ENCODE peak calls at places on chromosomes 4 and X, in seven cellular contexts. P is astrocyte, X is kidney, G is BJ, W is progenitor cell of endocrine pancreas, H is tibial artery, D is Calu3. U is an unnamed sample.

GRCh38 chrX:30967516-30967915 is 78.5 kb upstream of the TAB3 start:
- DNase-seq in P (no peak), W (no peak), X (no peak), D (no peak), H (no peak), G (no peak), U (no peak)

GRCh38 chrX:16319929-16320328 is 152.6 kb downstream of the MAGEB17 start:
- DNase-seq in H (no peak), W (no peak), D (no peak), G (no peak), P (peak), X (no peak), U (no peak)

GRCh38 chrX:119145241-119145653 is 17.6 kb upstream of the KIAA1210 start:
- DNase-seq in D (peak), G (no peak), P (no peak), X (no peak), W (no peak), H (no peak), U (no peak)

GRCh38 chr4:28229092-28229491 is 1368.5 kb downstream of the STIM2 start:
- DNase-seq in W (no peak), X (no peak), G (no peak), H (no peak), P (peak), D (no peak), U (peak)

GRCh38 chr4:119589165-119589564 is 39.4 kb downstream of the PDE5A start:
- DNase-seq in G (no peak), P (no peak), H (no peak), W (no peak), X (no peak), D (no peak), U (no peak)

GRCh38 chr4:16192631-16193483 is 33.4 kb downstream of the TAPT1 start:
- DNase-seq in H (no peak), X (no peak), G (no peak), D (no peak), P (no peak), W (no peak), U (no peak)

GRCh38 chr4:946517-947471 is 14.5 kb downstream of the TMEM175 start:
- DNase-seq in X (peak), H (no peak), P (no peak), D (no peak), G (no peak), W (no peak), U (no peak)

GRCh38 chrX:30364229-30364628 is 55.0 kb upstream of the NR0B1 start:
- DNase-seq in W (no peak), P (no peak), D (peak), G (no peak), X (no peak), H (no peak), U (no peak)

GRCh38 chr4:75179510-75179909 is 246.6 kb downstream of the PARM1 start:
- DNase-seq in P (no peak), X (no peak), G (no peak), W (no peak), H (no peak), D (no peak), U (no peak)

GRCh38 chr4:54661686-54662085 is 3.9 kb downstream of the KIT start:
- DNase-seq in P (peak), D (no peak), X (no peak), W (no peak), G (peak), H (no peak), U (peak)

GRCh38 chr4:1716065-1716945 is 4.2 kb upstream of the SLBP start:
- DNase-seq in P (no peak), X (peak), D (no peak), W (no peak), H (peak), G (no peak), U (no peak)

GRCh38 chr4:119536572-119537528 is 91.8 kb downstream of the PDE5A start:
- DNase-seq in H (no peak), P (peak), W (no peak), D (no peak), X (no peak), G (no peak), U (peak)

GRCh38 chrX:104795804-104796203 is 229.8 kb downstream of the IL1RAPL2 start:
- DNase-seq in X (no peak), W (no peak), P (no peak), G (no peak), D (no peak), H (no peak), U (no peak)

GRCh38 chr4:41124916-41125548 is 89.3 kb downstream of the APBB2 start:
- DNase-seq in G (no peak), D (no peak), X (no peak), H (no peak), P (peak), W (no peak), U (no peak)

GRCh38 chr4:1628892-1629703 is 55.0 kb downstream of the FAM53A start:
- DNase-seq in D (peak), H (peak), W (peak), P (no peak), G (no peak), X (peak), U (no peak)

GRCh38 chrX:75986980-75987379 is 185.9 kb upstream of the PBDC1 start:
- DNase-seq in G (no peak), D (no peak), P (no peak), W (no peak), X (no peak), H (no peak), U (no peak)

GRCh38 chrX:154712781-154713391 is 38.0 kb downstream of the GAB3 start:
- DNase-seq in D (no peak), W (no peak), G (no peak), X (no peak), H (no peak), P (peak), U (no peak)

GRCh38 chrX:154013614-154014360 is 5.9 kb downstream of the IRAK1 start:
- DNase-seq in H (no peak), G (no peak), X (peak), W (peak), P (no peak), D (peak), U (no peak)

GRCh38 chr4:7799723-7800122 is 139.9 kb downstream of the AFAP1 start:
- DNase-seq in P (no peak), H (no peak), G (no peak), D (no peak), W (no peak), X (no peak), U (no peak)

GRCh38 chrX:153416781-153417180 is 5.5 kb downstream of the ZFP92 start:
- DNase-seq in W (no peak), X (no peak), G (no peak), H (no peak), D (no peak), P (no peak), U (no peak)

GRCh38 chr4:88054909-88055308 is 47.5 kb downstream of the PKD2 start:
- DNase-seq in H (no peak), D (peak), G (no peak), P (peak), W (no peak), X (no peak), U (peak)

GRCh38 chrX:112967903-112968302 is 127.3 kb upstream of the AMOT start:
- DNase-seq in P (no peak), H (no peak), X (no peak), W (no peak), G (no peak), D (no peak), U (no peak)

GRCh38 chr4:3807861-3808521 is 41.8 kb downstream of the ADRA2C start:
- DNase-seq in G (no peak), D (no peak), P (no peak), W (no peak), X (peak), H (no peak), U (no peak)

GRCh38 chrX:42821803-42822443 is 44.0 kb upstream of the PPP1R2C start:
- DNase-seq in W (no peak), D (no peak), G (no peak), P (no peak), X (no peak), H (no peak), U (no peak)

GRCh38 chrX:53718073-53718472 is 31.6 kb upstream of the HUWE1 start:
- DNase-seq in G (no peak), D (no peak), X (no peak), H (no peak), W (no peak), P (no peak), U (no peak)

GRCh38 chrX:133670394-133670793 is 255.1 kb upstream of the GPC4 start:
- DNase-seq in G (no peak), P (peak), W (no peak), H (no peak), X (no peak), D (peak), U (no peak)

GRCh38 chr4:161359491-161359890 is 804.3 kb downstream of the FSTL5 start:
- DNase-seq in W (no peak), P (no peak), X (no peak), H (no peak), D (no peak), G (no peak), U (no peak)

GRCh38 chrX:26522501-26522900 is 306.5 kb downstream of the MAGEB5 start:
- DNase-seq in X (no peak), G (no peak), P (no peak), D (no peak), W (no peak), H (no peak), U (no peak)

GRCh38 chrX:101799387-101799786 is 132.4 kb downstream of the ZMAT1 start:
- DNase-seq in G (peak), W (peak), X (peak), D (peak), H (peak), P (peak), U (peak)

GRCh38 chr4:11904991-11905760 is 476.5 kb upstream of the HS3ST1 start:
- DNase-seq in X (peak), H (no peak), W (no peak), G (no peak), P (no peak), D (no peak), U (no peak)

GRCh38 chrX:96140796-96141195 is 543.8 kb upstream of the DIAPH2 start:
- DNase-seq in D (no peak), W (no peak), X (no peak), G (no peak), H (no peak), P (no peak), U (no peak)

GRCh38 chr4:13876151-13876550 is 248.6 kb upstream of the BOD1L1 start:
- DNase-seq in P (no peak), G (no peak), X (no peak), H (no peak), D (no peak), W (no peak), U (no peak)

GRCh38 chr4:109912706-109913621 is at the start of gene EGF:
- DNase-seq in G (no peak), W (no peak), P (peak), H (no peak), X (no peak), D (no peak), U (no peak)

GRCh38 chr4:158238574-158238973 is 28.3 kb downstream of the TMEM144 start:
- DNase-seq in H (no peak), D (no peak), W (no peak), P (no peak), G (no peak), X (no peak), U (no peak)

GRCh38 chrX:112820364-112821308 is 20.0 kb downstream of the AMOT start:
- DNase-seq in D (no peak), X (no peak), W (no peak), P (no peak), H (no peak), G (no peak), U (no peak)

GRCh38 chr4:38131371-38132139 is 171.4 kb downstream of the PTTG2 start:
- DNase-seq in H (no peak), W (no peak), G (no peak), D (no peak), P (peak), X (no peak), U (no peak)

GRCh38 chr4:147307896-147308680 is 172.8 kb upstream of the EDNRA start:
- DNase-seq in H (no peak), P (no peak), X (no peak), D (no peak), W (no peak), G (no peak), U (no peak)

GRCh38 chrX:29466441-29466840 is 748.9 kb upstream of the MAGEB2 start:
- DNase-seq in H (no peak), W (no peak), X (no peak), D (no peak), P (peak), G (no peak), U (no peak)

GRCh38 chr4:168421671-168422070 is 58.6 kb downstream of the DDX60L start:
- DNase-seq in G (no peak), P (peak), D (peak), W (no peak), X (no peak), H (no peak), U (no peak)

GRCh38 chr4:26850528-26850927 is 10.1 kb upstream of the STIM2 start:
- DNase-seq in P (no peak), X (no peak), G (no peak), W (no peak), H (no peak), D (no peak), U (no peak)

GRCh38 chr4:26856906-26857277 is 3.7 kb upstream of the STIM2 start:
- DNase-seq in D (no peak), X (no peak), H (no peak), P (no peak), G (no peak), W (no peak), U (no peak)

GRCh38 chr4:26854701-26855100 is 5.9 kb upstream of the STIM2 start:
- DNase-seq in D (no peak), H (no peak), P (no peak), W (no peak), X (no peak), G (no peak), U (no peak)

GRCh38 chr4:26851129-26851528 is 9.5 kb upstream of the STIM2 start:
- DNase-seq in W (no peak), H (no peak), X (no peak), D (no peak), P (no peak), G (no peak), U (no peak)
- TF ChIP-seq CTCF in W (no peak), H (no peak), X (no peak), D (no peak), P (no peak), G (no peak), U (no peak)

GRCh38 chr4:17812801-17813200 is 2.0 kb downstream of the NCAPG start:
- DNase-seq in X (no peak), G (no peak), P (no peak), D (no peak), W (no peak), H (no peak), U (no peak)

GRCh38 chr4:17816142-17816541 is 5.4 kb downstream of the NCAPG start:
- DNase-seq in X (no peak), P (no peak), G (no peak), W (no peak), H (no peak), D (no peak), U (no peak)

GRCh38 chr4:17814140-17814539 is 3.4 kb downstream of the NCAPG start:
- DNase-seq in H (no peak), X (no peak), G (no peak), W (no peak), P (peak), D (no peak), U (no peak)

GRCh38 chr4:17812125-17812524 is 1.3 kb downstream of the NCAPG start:
- DNase-seq in G (no peak), P (no peak), X (no peak), H (no peak), W (no peak), D (no peak), U (no peak)

DNA sequence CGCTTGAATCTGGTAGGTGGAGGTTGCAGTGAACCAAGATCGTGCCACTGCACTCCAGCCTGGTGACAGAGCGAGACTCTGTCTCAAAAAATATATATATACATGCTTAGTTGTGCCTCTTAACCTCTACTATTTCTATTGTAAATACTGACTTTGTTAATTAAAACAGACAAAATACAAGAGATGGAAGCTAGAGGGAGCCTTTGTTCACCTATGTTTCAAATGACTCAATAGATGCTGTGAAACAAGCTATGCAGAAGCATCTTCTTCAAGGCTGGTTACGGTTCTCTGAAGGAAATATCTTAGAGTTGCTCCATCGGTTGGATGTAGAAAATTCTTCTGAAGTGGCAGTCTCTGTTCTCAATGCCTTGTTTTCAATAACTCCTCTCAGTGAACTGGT is 6.2 kb downstream of the NCAPG start:
- DNase-seq in X (no peak), D (no peak), H (no peak), G (peak), P (peak), W (no peak), U (peak)
- TF ChIP-seq CTCF in X (peak), D (no peak), H (peak), G (peak), P (peak), W (peak), U (peak)

DNA sequence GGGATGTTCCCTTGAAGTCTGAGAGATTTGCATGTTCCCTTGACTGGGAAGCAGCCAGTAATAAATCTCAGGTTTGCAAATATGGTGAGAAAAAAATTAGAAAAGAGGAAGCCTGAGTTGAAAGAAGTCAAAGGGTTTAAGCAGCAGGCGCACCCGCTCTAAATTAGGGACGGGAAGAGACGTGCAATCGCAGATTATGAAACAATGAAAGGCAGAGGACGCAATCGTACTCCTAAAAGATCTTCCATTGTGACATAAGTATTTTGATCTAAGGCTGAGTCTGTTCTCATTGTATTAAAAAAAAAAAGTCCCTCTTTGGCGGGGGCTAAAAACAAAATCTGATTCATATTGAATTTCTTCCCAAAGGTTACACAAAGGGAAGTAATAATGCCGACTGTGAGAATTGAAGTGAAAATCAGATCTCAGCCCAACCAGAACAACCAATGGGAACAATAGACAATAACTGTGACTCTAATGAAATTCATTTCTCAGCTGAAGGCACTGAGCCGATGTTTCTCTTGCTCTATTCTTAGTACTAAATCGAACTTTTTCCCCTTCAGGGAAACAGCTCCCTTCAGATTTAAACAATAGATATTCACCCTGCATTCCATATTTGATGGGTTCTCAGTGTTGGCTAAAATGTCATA is 28.3 kb downstream of the SAT1 start:
- DNase-seq in G (no peak), W (no peak), D (no peak), P (no peak), X (no peak), H (peak), U (no peak)
- TF ChIP-seq CTCF in G (no peak), W (no peak), D (no peak), P (no peak), X (no peak), H (no peak), U (no peak)

GRCh38 chrX:69031181-69031580 is 134.1 kb downstream of the PJA1 start:
- DNase-seq in H (no peak), D (peak), X (no peak), W (no peak), P (no peak), G (no peak), U (no peak)
- TF ChIP-seq CTCF in H (no peak), D (no peak), X (peak), W (peak), P (no peak), G (no peak), U (peak)

U was measured in AG09319.